ENCODE peak calls at places on chromosomes 6 and 20, in ten cellular contexts. F, M, C, K, A, P, Z, N, Y and Q are unnamed samples.

GRCh38 chr6:16837217-16837972 is 76.1 kb upstream of the ATXN1 start:
- DNase-seq in F (no peak), M (no peak), C (no peak), K (no peak), A (no peak), P (no peak), Z (no peak), N (no peak), Y (no peak), Q (no peak)

GRCh38 chr20:11810316-11811130 is 107.2 kb upstream of the BTBD3 start:
- DNase-seq in F (no peak), M (no peak), C (peak; percentile 43), K (no peak), A (no peak), P (no peak), Z (no peak), N (no peak), Y (no peak), Q (no peak)

GRCh38 chr6:111478749-111479148 is 4.3 kb downstream of the REV3L start:
- DNase-seq in F (no peak), M (peak; percentile 73), C (peak; percentile 86), K (no peak), A (no peak), P (peak; percentile 49), Z (no peak), N (no peak), Y (no peak), Q (no peak)

GRCh38 chr20:43666376-43667328 is at the start of gene MYBL2:
- DNase-seq in F (peak; percentile 67), M (peak; percentile 67), C (peak; percentile 59), K (no peak), A (peak; percentile 94), P (no peak), Z (peak; percentile 89), N (peak; percentile 53), Y (peak; percentile 49), Q (peak; percentile 77)

GRCh38 chr6:112360498-112360897 is 13.4 kb downstream of the RFPL4B start:
- DNase-seq in F (no peak), M (no peak), C (peak; percentile 62), K (no peak), A (no peak), P (no peak), Z (no peak), N (no peak), Y (no peak), Q (no peak)

GRCh38 chr20:25720285-25720684 is 23.6 kb upstream of the ZNF337 start:
- DNase-seq in F (no peak), M (no peak), C (no peak), K (no peak), A (no peak), P (no peak), Z (peak; percentile 16), N (no peak), Y (no peak), Q (no peak)

GRCh38 chr6:159608961-159609673 is 83.9 kb downstream of the SOD2 start:
- DNase-seq in F (no peak), M (peak; percentile 66), C (peak; percentile 76), K (no peak), A (no peak), P (no peak), Z (no peak), N (no peak), Y (no peak), Q (no peak)

GRCh38 chr20:45407783-45408645 is at the start of gene DBNDD2:
- DNase-seq in F (peak; percentile 36), M (no peak), C (no peak), K (no peak), A (peak; percentile 24), P (no peak), Z (peak; percentile 35), N (no peak), Y (no peak), Q (no peak)

GRCh38 chr6:16704706-16705402 is 56.4 kb downstream of the ATXN1 start:
- DNase-seq in F (peak; percentile 30), M (no peak), C (peak; percentile 65), K (no peak), A (no peak), P (no peak), Z (no peak), N (peak; percentile 31), Y (no peak), Q (no peak)

GRCh38 chr20:51902933-51903332 is 100.6 kb upstream of the SALL4 start:
- DNase-seq in F (no peak), M (no peak), C (no peak), K (no peak), A (no peak), P (no peak), Z (no peak), N (no peak), Y (no peak), Q (no peak)

GRCh38 chr6:125154184-125155135 is 887 bp downstream of the TPD52L1 start:
- DNase-seq in F (no peak), M (peak; percentile 54), C (peak; percentile 11), K (no peak), A (peak; percentile 23), P (no peak), Z (peak; percentile 74), N (peak; percentile 71), Y (peak; percentile 23), Q (no peak)

GRCh38 chr6:67000121-67000520 is 1293.1 kb upstream of the EYS start:
- DNase-seq in F (no peak), M (no peak), C (no peak), K (no peak), A (no peak), P (no peak), Z (no peak), N (no peak), Y (no peak), Q (no peak)

GRCh38 chr20:54645445-54646155 is 170.2 kb downstream of the DOK5 start:
- DNase-seq in F (no peak), M (no peak), C (no peak), K (no peak), A (no peak), P (no peak), Z (no peak), N (no peak), Y (no peak), Q (no peak)

GRCh38 chr20:8865636-8866035 is 203.3 kb upstream of the PLCB4 start:
- DNase-seq in F (no peak), M (no peak), C (no peak), K (no peak), A (no peak), P (no peak), Z (no peak), N (no peak), Y (no peak), Q (no peak)

GRCh38 chr20:20519269-20519668 is 151.4 kb downstream of the INSM1 start:
- DNase-seq in F (no peak), M (no peak), C (no peak), K (no peak), A (no peak), P (no peak), Z (no peak), N (no peak), Y (no peak), Q (no peak)

GRCh38 chr6:6856538-6857523 is 250.9 kb upstream of the RREB1 start:
- DNase-seq in F (peak; percentile 10), M (peak; percentile 99), C (peak; percentile 44), K (peak; percentile 84), A (peak; percentile 45), P (peak; percentile 71), Z (no peak), N (peak; percentile 22), Y (no peak), Q (no peak)

GRCh38 chr6:112439010-112439409 is 91.9 kb downstream of the RFPL4B start:
- DNase-seq in F (no peak), M (no peak), C (peak; percentile 59), K (no peak), A (no peak), P (no peak), Z (no peak), N (no peak), Y (no peak), Q (no peak)

GRCh38 chr6:23633986-23634385 is 492.0 kb upstream of the NRSN1 start:
- DNase-seq in F (no peak), M (no peak), C (no peak), K (no peak), A (no peak), P (no peak), Z (no peak), N (no peak), Y (no peak), Q (no peak)
- TF ChIP-seq CTCF in F (no peak), M (no peak), C (no peak), K (no peak), A (no peak), P (no peak), Z (no peak), N (no peak), Y (no peak), Q (no peak)

DNA sequence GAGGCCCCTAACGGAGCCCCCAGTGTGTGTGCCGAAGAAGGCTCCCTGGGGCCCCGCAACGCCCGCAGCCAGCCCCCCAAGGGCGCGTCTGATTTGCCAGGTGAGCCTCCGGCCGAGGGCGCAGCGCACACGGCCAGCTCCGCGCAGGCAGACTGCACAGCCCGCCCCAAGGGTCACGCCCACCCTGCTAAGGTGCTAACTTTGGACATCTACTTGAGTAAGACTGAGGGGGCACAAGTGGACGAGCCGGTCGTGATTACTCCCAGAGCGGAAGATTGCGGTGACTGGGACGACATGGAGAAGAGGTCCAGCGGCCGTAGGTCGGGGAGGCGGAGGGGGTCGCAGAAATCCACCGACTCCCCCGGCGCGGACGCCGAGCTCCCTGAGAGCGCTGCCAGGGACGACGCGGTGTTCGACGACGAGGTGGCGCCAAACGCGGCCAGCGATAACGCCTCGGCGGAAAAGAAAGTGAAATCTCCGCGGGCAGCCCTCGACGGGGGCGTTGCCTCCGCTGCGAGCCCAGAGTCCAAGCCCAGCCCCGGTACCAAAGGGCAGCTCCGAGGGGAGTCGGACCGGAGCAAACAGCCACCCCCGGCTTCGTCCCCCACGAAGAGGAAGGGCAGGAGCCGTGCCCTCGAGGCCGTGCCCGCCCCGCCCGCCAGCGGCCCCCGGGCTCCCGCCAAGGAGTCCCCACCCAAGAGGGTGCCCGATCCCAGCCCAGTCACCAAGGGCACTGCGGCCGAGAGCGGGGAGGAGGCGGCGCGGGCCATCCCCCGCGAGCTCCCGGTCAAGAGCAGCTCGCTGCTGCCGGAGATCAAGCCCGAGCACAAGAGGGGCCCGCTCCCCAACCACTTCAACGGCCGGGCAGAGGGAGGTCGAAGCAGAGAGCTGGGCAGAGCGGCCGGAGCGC is 117.0 kb downstream of the RTN4IP1 start:
- DNase-seq in F (peak; percentile 77), M (peak; percentile 75), C (no peak), K (peak; percentile 86), A (peak; percentile 61), P (no peak), Z (peak; percentile 85), N (peak; percentile 77), Y (no peak), Q (no peak)
- TF ChIP-seq CTCF in F (peak; percentile 59), M (no peak), C (peak; percentile 44), K (peak; percentile 29), A (peak; percentile 28), P (no peak), Z (no peak), N (no peak), Y (no peak), Q (peak; percentile 67)

GRCh38 chr20:33732166-33732970 is 572 bp downstream of the ZNF341 start:
- DNase-seq in F (peak; percentile 86), M (peak; percentile 65), C (peak; percentile 88), K (peak; percentile 90), A (no peak), P (peak; percentile 32), Z (peak; percentile 97), N (peak; percentile 90), Y (peak; percentile 90), Q (peak; percentile 92)
- TF ChIP-seq CTCF in F (no peak), M (no peak), C (no peak), K (no peak), A (no peak), P (peak; percentile 14), Z (no peak), N (no peak), Y (no peak), Q (no peak)

GRCh38 chr6:31402324-31403282 is 792 bp upstream of the MICA start:
- DNase-seq in F (peak; percentile 35), M (peak; percentile 57), C (peak; percentile 35), K (no peak), A (no peak), P (no peak), Z (no peak), N (peak; percentile 54), Y (no peak), Q (no peak)
- TF ChIP-seq CTCF in F (no peak), M (no peak), C (no peak), K (no peak), A (no peak), P (peak; percentile 3), Z (no peak), N (no peak), Y (no peak), Q (no peak)